ENCODE peak calls at places on chromosomes 5 and 9, in six cellular contexts. L, Q, K, N, Y and J are unnamed samples.

GRCh38 chr5:74865799-74866652 is at the start of gene FAM169A:
- DNase-seq in K (peak; percentile 63), Y (peak; percentile 19), N (peak; percentile 66), Q (peak; percentile 59), L (peak; percentile 75), J (no peak)

GRCh38 chr5:32057157-32058096 is 116.7 kb downstream of the GOLPH3 start:
- DNase-seq in N (no peak), L (no peak), Q (no peak), Y (no peak), K (peak; percentile 53), J (no peak)

GRCh38 chr5:156380846-156381245 is 53.9 kb downstream of the SGCD start:
- DNase-seq in Q (no peak), K (peak; percentile 53), Y (peak; percentile 59), L (no peak), N (no peak), J (peak; percentile 12)

GRCh38 chr9:84997472-84997871 is 327.9 kb downstream of the NTRK2 start:
- DNase-seq in N (no peak), Y (no peak), Q (no peak), L (no peak), K (no peak), J (no peak)

GRCh38 chr9:115845648-115846312 is 307.8 kb upstream of the PAPPA start:
- DNase-seq in L (no peak), Q (no peak), N (no peak), K (peak; percentile 83), Y (peak; percentile 55), J (peak; percentile 8)

GRCh38 chr9:116471093-116471906 is 215.8 kb upstream of the TRIM32 start:
- DNase-seq in L (no peak), N (no peak), K (no peak), Y (peak; percentile 84), Q (peak; percentile 70), J (peak; percentile 92)

GRCh38 chr9:114591206-114591853 is 3.8 kb downstream of the ATP6V1G1 start:
- DNase-seq in L (no peak), N (no peak), Y (no peak), K (no peak), Q (no peak), J (no peak)

GRCh38 chr5:39399135-39400036 is 25.4 kb downstream of the DAB2 start:
- DNase-seq in N (no peak), K (peak; percentile 94), L (no peak), Y (peak; percentile 98), Q (no peak), J (peak; percentile 91)

GRCh38 chr5:132385321-132386105 is 16.0 kb downstream of the SLC22A5 start:
- DNase-seq in N (no peak), K (peak; percentile 81), L (no peak), Q (no peak), Y (peak; percentile 59), J (no peak)